ENCODE peak calls at places on chromosome 7, in nine cellular contexts. One of them, this sample, is unnamed.

GRCh38 chr7:7816084-7816483 is 97.7 kb upstream of the RPA3 start:
- DNase-seq in globus pallidus: peak; percentile 16
- DNase-seq in nucleus accumbens: no peak
- DNase-seq in lower lobe of right lung: no peak
- DNase-seq in stimulated activated CD4-positive, alpha-beta T cell treated with anti-CD3 and anti-CD28 coated beads, Interleukin-1b, Interleukin-23, amount 100 ng/mL, for 1 hour: no peak
- DNase-seq in GM12865: peak; percentile 85
- DNase-seq in fibroblast of lung: no peak
- DNase-seq in NCI-H1092: no peak
- DNase-seq in iris pigment epithelial cell: no peak
- DNase-seq in this sample: no peak

GRCh38 chr7:35748348-35748747 is 52.5 kb upstream of the SEPTIN7 start:
- DNase-seq in NCI-H1092: no peak
- DNase-seq in lower lobe of right lung: no peak
- DNase-seq in stimulated activated CD4-positive, alpha-beta T cell treated with anti-CD3 and anti-CD28 coated beads, Interleukin-1b, Interleukin-23, amount 100 ng/mL, for 1 hour: no peak
- DNase-seq in globus pallidus: no peak
- DNase-seq in iris pigment epithelial cell: peak; percentile 24
- DNase-seq in nucleus accumbens: no peak
- DNase-seq in GM12865: no peak
- DNase-seq in fibroblast of lung: no peak
- DNase-seq in this sample: no peak

GRCh38 chr7:151383638-151384351 is 26.0 kb downstream of the WDR86 start:
- DNase-seq in iris pigment epithelial cell: no peak
- DNase-seq in stimulated activated CD4-positive, alpha-beta T cell treated with anti-CD3 and anti-CD28 coated beads, Interleukin-1b, Interleukin-23, amount 100 ng/mL, for 1 hour: no peak
- DNase-seq in nucleus accumbens: no peak
- DNase-seq in globus pallidus: no peak
- DNase-seq in GM12865: no peak
- DNase-seq in NCI-H1092: no peak
- DNase-seq in lower lobe of right lung: no peak
- DNase-seq in fibroblast of lung: no peak
- DNase-seq in this sample: no peak

GRCh38 chr7:16803881-16804673 is 722 bp downstream of the AGR2 start:
- DNase-seq in iris pigment epithelial cell: peak; percentile 11
- DNase-seq in globus pallidus: no peak
- DNase-seq in stimulated activated CD4-positive, alpha-beta T cell treated with anti-CD3 and anti-CD28 coated beads, Interleukin-1b, Interleukin-23, amount 100 ng/mL, for 1 hour: no peak
- DNase-seq in lower lobe of right lung: no peak
- DNase-seq in nucleus accumbens: no peak
- DNase-seq in fibroblast of lung: no peak
- DNase-seq in NCI-H1092: no peak
- DNase-seq in GM12865: no peak
- DNase-seq in this sample: no peak

GRCh38 chr7:42972703-42973500 is 40.7 kb downstream of the MRPL32 start:
- DNase-seq in nucleus accumbens: no peak
- DNase-seq in stimulated activated CD4-positive, alpha-beta T cell treated with anti-CD3 and anti-CD28 coated beads, Interleukin-1b, Interleukin-23, amount 100 ng/mL, for 1 hour: no peak
- DNase-seq in fibroblast of lung: peak; percentile 100
- DNase-seq in iris pigment epithelial cell: peak; percentile 96
- DNase-seq in globus pallidus: no peak
- DNase-seq in NCI-H1092: no peak
- DNase-seq in GM12865: no peak
- DNase-seq in lower lobe of right lung: no peak
- DNase-seq in this sample: no peak

GRCh38 chr7:95578299-95578855 is 17.9 kb downstream of the PDK4 start:
- DNase-seq in iris pigment epithelial cell: peak; percentile 10
- DNase-seq in GM12865: no peak
- DNase-seq in nucleus accumbens: no peak
- DNase-seq in lower lobe of right lung: no peak
- DNase-seq in fibroblast of lung: no peak
- DNase-seq in NCI-H1092: peak; percentile 90
- DNase-seq in stimulated activated CD4-positive, alpha-beta T cell treated with anti-CD3 and anti-CD28 coated beads, Interleukin-1b, Interleukin-23, amount 100 ng/mL, for 1 hour: no peak
- DNase-seq in globus pallidus: no peak
- DNase-seq in this sample: no peak

GRCh38 chr7:151689196-151689971 is 169.7 kb upstream of the RHEB start:
- DNase-seq in fibroblast of lung: peak; percentile 28
- DNase-seq in nucleus accumbens: no peak
- DNase-seq in stimulated activated CD4-positive, alpha-beta T cell treated with anti-CD3 and anti-CD28 coated beads, Interleukin-1b, Interleukin-23, amount 100 ng/mL, for 1 hour: no peak
- DNase-seq in NCI-H1092: peak; percentile 89
- DNase-seq in GM12865: no peak
- DNase-seq in iris pigment epithelial cell: no peak
- DNase-seq in globus pallidus: peak; percentile 43
- DNase-seq in lower lobe of right lung: peak; percentile 53
- DNase-seq in this sample: no peak

GRCh38 chr7:26574476-26574875 is 282.8 kb downstream of the SNX10 start:
- DNase-seq in iris pigment epithelial cell: no peak
- DNase-seq in GM12865: no peak
- DNase-seq in stimulated activated CD4-positive, alpha-beta T cell treated with anti-CD3 and anti-CD28 coated beads, Interleukin-1b, Interleukin-23, amount 100 ng/mL, for 1 hour: no peak
- DNase-seq in lower lobe of right lung: no peak
- DNase-seq in globus pallidus: no peak
- DNase-seq in nucleus accumbens: no peak
- DNase-seq in fibroblast of lung: no peak
- DNase-seq in NCI-H1092: no peak
- DNase-seq in this sample: no peak

GRCh38 chr7:105876964-105877601 is 684 bp upstream of the ATXN7L1 start:
- DNase-seq in lower lobe of right lung: peak; percentile 48
- DNase-seq in GM12865: no peak
- DNase-seq in stimulated activated CD4-positive, alpha-beta T cell treated with anti-CD3 and anti-CD28 coated beads, Interleukin-1b, Interleukin-23, amount 100 ng/mL, for 1 hour: no peak
- DNase-seq in nucleus accumbens: no peak
- DNase-seq in iris pigment epithelial cell: peak; percentile 31
- DNase-seq in fibroblast of lung: peak; percentile 53
- DNase-seq in NCI-H1092: peak; percentile 27
- DNase-seq in globus pallidus: peak; percentile 17
- DNase-seq in this sample: no peak

GRCh38 chr7:157886711-157887110 is 549.9 kb downstream of the DNAJB6 start:
- DNase-seq in nucleus accumbens: no peak
- DNase-seq in NCI-H1092: no peak
- DNase-seq in globus pallidus: no peak
- DNase-seq in lower lobe of right lung: no peak
- DNase-seq in iris pigment epithelial cell: no peak
- DNase-seq in GM12865: no peak
- DNase-seq in stimulated activated CD4-positive, alpha-beta T cell treated with anti-CD3 and anti-CD28 coated beads, Interleukin-1b, Interleukin-23, amount 100 ng/mL, for 1 hour: no peak
- DNase-seq in fibroblast of lung: no peak
- DNase-seq in this sample: no peak

GRCh38 chr7:145276118-145276517 is 440.3 kb upstream of the TPK1 start:
- DNase-seq in globus pallidus: no peak
- DNase-seq in nucleus accumbens: no peak
- DNase-seq in fibroblast of lung: no peak
- DNase-seq in GM12865: no peak
- DNase-seq in stimulated activated CD4-positive, alpha-beta T cell treated with anti-CD3 and anti-CD28 coated beads, Interleukin-1b, Interleukin-23, amount 100 ng/mL, for 1 hour: no peak
- DNase-seq in lower lobe of right lung: no peak
- DNase-seq in iris pigment epithelial cell: no peak
- DNase-seq in NCI-H1092: no peak
- DNase-seq in this sample: no peak

GRCh38 chr7:77226357-77226839 is 26.8 kb upstream of the FGL2 start:
- DNase-seq in nucleus accumbens: no peak
- DNase-seq in lower lobe of right lung: no peak
- DNase-seq in fibroblast of lung: peak; percentile 5
- DNase-seq in NCI-H1092: no peak
- DNase-seq in globus pallidus: no peak
- DNase-seq in stimulated activated CD4-positive, alpha-beta T cell treated with anti-CD3 and anti-CD28 coated beads, Interleukin-1b, Interleukin-23, amount 100 ng/mL, for 1 hour: no peak
- DNase-seq in GM12865: no peak
- DNase-seq in iris pigment epithelial cell: peak; percentile 43
- DNase-seq in this sample: no peak

GRCh38 chr7:107996072-107996824 is 6.7 kb downstream of the LAMB1 start:
- DNase-seq in stimulated activated CD4-positive, alpha-beta T cell treated with anti-CD3 and anti-CD28 coated beads, Interleukin-1b, Interleukin-23, amount 100 ng/mL, for 1 hour: no peak
- DNase-seq in nucleus accumbens: no peak
- DNase-seq in NCI-H1092: no peak
- DNase-seq in lower lobe of right lung: no peak
- DNase-seq in iris pigment epithelial cell: peak; percentile 82
- DNase-seq in globus pallidus: no peak
- DNase-seq in fibroblast of lung: peak; percentile 74
- DNase-seq in GM12865: no peak
- DNase-seq in this sample: no peak